ENCODE peak calls at places on chromosomes 1 and 21, in nine cellular contexts. One of them, this sample, is unnamed.

GRCh38 chr1:26459573-26460031 is 12.6 kb upstream of the HMGN2 start:
- DNase-seq in OCI-M1: no peak
- DNase-seq in fibroblast of the conjunctiva: no peak
- DNase-seq in stimulated activated CD4-positive, alpha-beta T cell treated with anti-CD3 and anti-CD28 coated beads, Interleukin-2, amount 100 ng/mL, for 48 hours: no peak
- DNase-seq in RWPE1: no peak
- DNase-seq in ecto neural progenitor cell: no peak
- DNase-seq in stomach: no peak
- DNase-seq in cardiac muscle cell: no peak
- DNase-seq in neural crest cell: no peak
- DNase-seq in this sample: no peak

GRCh38 chr1:97816927-97817326 is 103.9 kb downstream of the DPYD start:
- DNase-seq in RWPE1: no peak
- DNase-seq in stimulated activated CD4-positive, alpha-beta T cell treated with anti-CD3 and anti-CD28 coated beads, Interleukin-2, amount 100 ng/mL, for 48 hours: no peak
- DNase-seq in fibroblast of the conjunctiva: no peak
- DNase-seq in neural crest cell: no peak
- DNase-seq in cardiac muscle cell: no peak
- DNase-seq in OCI-M1: no peak
- DNase-seq in ecto neural progenitor cell: no peak
- DNase-seq in stomach: no peak
- DNase-seq in this sample: no peak

GRCh38 chr1:115746021-115746690 is 22.4 kb downstream of the CASQ2 start:
- DNase-seq in ecto neural progenitor cell: no peak
- DNase-seq in RWPE1: no peak
- DNase-seq in fibroblast of the conjunctiva: no peak
- DNase-seq in neural crest cell: no peak
- DNase-seq in OCI-M1: no peak
- DNase-seq in stomach: no peak
- DNase-seq in cardiac muscle cell: no peak
- DNase-seq in stimulated activated CD4-positive, alpha-beta T cell treated with anti-CD3 and anti-CD28 coated beads, Interleukin-2, amount 100 ng/mL, for 48 hours: no peak
- DNase-seq in this sample: no peak

GRCh38 chr1:111334169-111334568 is 43.5 kb downstream of the CHIA start:
- DNase-seq in cardiac muscle cell: peak; percentile 68
- DNase-seq in RWPE1: peak; percentile 49
- DNase-seq in fibroblast of the conjunctiva: peak; percentile 8
- DNase-seq in ecto neural progenitor cell: no peak
- DNase-seq in stimulated activated CD4-positive, alpha-beta T cell treated with anti-CD3 and anti-CD28 coated beads, Interleukin-2, amount 100 ng/mL, for 48 hours: peak; percentile 16
- DNase-seq in stomach: peak; percentile 53
- DNase-seq in OCI-M1: peak; percentile 38
- DNase-seq in neural crest cell: no peak
- DNase-seq in this sample: no peak

GRCh38 chr1:107683198-107683657 is 281.8 kb downstream of the VAV3 start:
- DNase-seq in cardiac muscle cell: no peak
- DNase-seq in neural crest cell: no peak
- DNase-seq in stomach: no peak
- DNase-seq in stimulated activated CD4-positive, alpha-beta T cell treated with anti-CD3 and anti-CD28 coated beads, Interleukin-2, amount 100 ng/mL, for 48 hours: no peak
- DNase-seq in OCI-M1: no peak
- DNase-seq in fibroblast of the conjunctiva: no peak
- DNase-seq in RWPE1: peak; percentile 27
- DNase-seq in ecto neural progenitor cell: no peak
- DNase-seq in this sample: no peak

GRCh38 chr1:76086109-76086508 is 11.6 kb downstream of the ST6GALNAC3 start:
- DNase-seq in stomach: no peak
- DNase-seq in OCI-M1: no peak
- DNase-seq in neural crest cell: no peak
- DNase-seq in cardiac muscle cell: no peak
- DNase-seq in ecto neural progenitor cell: no peak
- DNase-seq in RWPE1: no peak
- DNase-seq in stimulated activated CD4-positive, alpha-beta T cell treated with anti-CD3 and anti-CD28 coated beads, Interleukin-2, amount 100 ng/mL, for 48 hours: no peak
- DNase-seq in fibroblast of the conjunctiva: no peak
- DNase-seq in this sample: no peak

GRCh38 chr1:206566976-206567375 is 45.3 kb downstream of the EIF2D start:
- DNase-seq in stimulated activated CD4-positive, alpha-beta T cell treated with anti-CD3 and anti-CD28 coated beads, Interleukin-2, amount 100 ng/mL, for 48 hours: no peak
- DNase-seq in neural crest cell: no peak
- DNase-seq in RWPE1: no peak
- DNase-seq in cardiac muscle cell: no peak
- DNase-seq in ecto neural progenitor cell: no peak
- DNase-seq in OCI-M1: no peak
- DNase-seq in stomach: no peak
- DNase-seq in fibroblast of the conjunctiva: no peak
- DNase-seq in this sample: no peak

GRCh38 chr1:214362188-214362882 is 81.4 kb downstream of the SMYD2 start:
- DNase-seq in neural crest cell: no peak
- DNase-seq in cardiac muscle cell: peak; percentile 89
- DNase-seq in RWPE1: no peak
- DNase-seq in stimulated activated CD4-positive, alpha-beta T cell treated with anti-CD3 and anti-CD28 coated beads, Interleukin-2, amount 100 ng/mL, for 48 hours: no peak
- DNase-seq in OCI-M1: peak; percentile 80
- DNase-seq in ecto neural progenitor cell: no peak
- DNase-seq in fibroblast of the conjunctiva: no peak
- DNase-seq in stomach: no peak
- DNase-seq in this sample: no peak

GRCh38 chr1:178870944-178871343 is at the start of gene ANGPTL1:
- DNase-seq in ecto neural progenitor cell: peak; percentile 42
- DNase-seq in stimulated activated CD4-positive, alpha-beta T cell treated with anti-CD3 and anti-CD28 coated beads, Interleukin-2, amount 100 ng/mL, for 48 hours: no peak
- DNase-seq in cardiac muscle cell: peak; percentile 63
- DNase-seq in RWPE1: no peak
- DNase-seq in neural crest cell: peak; percentile 18
- DNase-seq in fibroblast of the conjunctiva: peak; percentile 14
- DNase-seq in stomach: no peak
- DNase-seq in OCI-M1: peak; percentile 57
- DNase-seq in this sample: no peak

GRCh38 chr1:212498243-212498642 is 65.5 kb downstream of the NENF start:
- DNase-seq in cardiac muscle cell: peak; percentile 93
- DNase-seq in stimulated activated CD4-positive, alpha-beta T cell treated with anti-CD3 and anti-CD28 coated beads, Interleukin-2, amount 100 ng/mL, for 48 hours: no peak
- DNase-seq in stomach: no peak
- DNase-seq in OCI-M1: peak; percentile 38
- DNase-seq in ecto neural progenitor cell: no peak
- DNase-seq in neural crest cell: no peak
- DNase-seq in RWPE1: peak; percentile 83
- DNase-seq in fibroblast of the conjunctiva: peak; percentile 23
- DNase-seq in this sample: no peak

GRCh38 chr1:99764909-99765308 is 1.5 kb downstream of the FRRS1 start:
- DNase-seq in RWPE1: no peak
- DNase-seq in fibroblast of the conjunctiva: no peak
- DNase-seq in stimulated activated CD4-positive, alpha-beta T cell treated with anti-CD3 and anti-CD28 coated beads, Interleukin-2, amount 100 ng/mL, for 48 hours: no peak
- DNase-seq in neural crest cell: no peak
- DNase-seq in cardiac muscle cell: no peak
- DNase-seq in ecto neural progenitor cell: no peak
- DNase-seq in OCI-M1: no peak
- DNase-seq in stomach: no peak
- DNase-seq in this sample: no peak

GRCh38 chr1:202162049-202162417 is 1.6 kb upstream of the PTPN7 start:
- DNase-seq in fibroblast of the conjunctiva: no peak
- DNase-seq in ecto neural progenitor cell: no peak
- DNase-seq in OCI-M1: peak; percentile 68
- DNase-seq in stimulated activated CD4-positive, alpha-beta T cell treated with anti-CD3 and anti-CD28 coated beads, Interleukin-2, amount 100 ng/mL, for 48 hours: no peak
- DNase-seq in RWPE1: no peak
- DNase-seq in neural crest cell: no peak
- DNase-seq in cardiac muscle cell: no peak
- DNase-seq in stomach: no peak
- DNase-seq in this sample: no peak

GRCh38 chr21:33027401-33028185 is 1.9 kb downstream of the OLIG2 start:
- DNase-seq in neural crest cell: no peak
- DNase-seq in RWPE1: no peak
- DNase-seq in stomach: no peak
- DNase-seq in OCI-M1: no peak
- DNase-seq in cardiac muscle cell: no peak
- DNase-seq in fibroblast of the conjunctiva: no peak
- DNase-seq in stimulated activated CD4-positive, alpha-beta T cell treated with anti-CD3 and anti-CD28 coated beads, Interleukin-2, amount 100 ng/mL, for 48 hours: no peak
- DNase-seq in ecto neural progenitor cell: no peak
- DNase-seq in this sample: no peak

GRCh38 chr1:66302810-66303209 is 231.1 kb upstream of the SGIP1 start:
- DNase-seq in fibroblast of the conjunctiva: no peak
- DNase-seq in cardiac muscle cell: no peak
- DNase-seq in ecto neural progenitor cell: no peak
- DNase-seq in RWPE1: no peak
- DNase-seq in neural crest cell: no peak
- DNase-seq in stomach: no peak
- DNase-seq in stimulated activated CD4-positive, alpha-beta T cell treated with anti-CD3 and anti-CD28 coated beads, Interleukin-2, amount 100 ng/mL, for 48 hours: no peak
- DNase-seq in OCI-M1: peak; percentile 52
- DNase-seq in this sample: no peak

GRCh38 chr1:2974701-2975301 is 46.5 kb upstream of the ACTRT2 start:
- DNase-seq in ecto neural progenitor cell: no peak
- DNase-seq in stimulated activated CD4-positive, alpha-beta T cell treated with anti-CD3 and anti-CD28 coated beads, Interleukin-2, amount 100 ng/mL, for 48 hours: no peak
- DNase-seq in cardiac muscle cell: no peak
- DNase-seq in stomach: peak; percentile 22
- DNase-seq in neural crest cell: no peak
- DNase-seq in OCI-M1: no peak
- DNase-seq in RWPE1: no peak
- DNase-seq in fibroblast of the conjunctiva: no peak
- DNase-seq in this sample: no peak

GRCh38 chr21:26800455-26801454 is 44.5 kb downstream of the ADAMTS1 start:
- DNase-seq in fibroblast of the conjunctiva: peak; percentile 61
- DNase-seq in stimulated activated CD4-positive, alpha-beta T cell treated with anti-CD3 and anti-CD28 coated beads, Interleukin-2, amount 100 ng/mL, for 48 hours: no peak
- DNase-seq in RWPE1: no peak
- DNase-seq in neural crest cell: no peak
- DNase-seq in stomach: no peak
- DNase-seq in cardiac muscle cell: peak; percentile 74
- DNase-seq in OCI-M1: no peak
- DNase-seq in ecto neural progenitor cell: no peak
- DNase-seq in this sample: no peak

GRCh38 chr1:192903142-192903541 is 94.3 kb downstream of the RGS2 start:
- DNase-seq in neural crest cell: no peak
- DNase-seq in OCI-M1: no peak
- DNase-seq in ecto neural progenitor cell: no peak
- DNase-seq in stomach: no peak
- DNase-seq in fibroblast of the conjunctiva: no peak
- DNase-seq in RWPE1: no peak
- DNase-seq in cardiac muscle cell: no peak
- DNase-seq in stimulated activated CD4-positive, alpha-beta T cell treated with anti-CD3 and anti-CD28 coated beads, Interleukin-2, amount 100 ng/mL, for 48 hours: no peak
- DNase-seq in this sample: no peak

GRCh38 chr1:156284112-156284511 is at the start of gene TMEM79:
- DNase-seq in ecto neural progenitor cell: no peak
- DNase-seq in stimulated activated CD4-positive, alpha-beta T cell treated with anti-CD3 and anti-CD28 coated beads, Interleukin-2, amount 100 ng/mL, for 48 hours: no peak
- DNase-seq in OCI-M1: no peak
- DNase-seq in fibroblast of the conjunctiva: no peak
- DNase-seq in neural crest cell: no peak
- DNase-seq in RWPE1: peak; percentile 64
- DNase-seq in cardiac muscle cell: no peak
- DNase-seq in stomach: no peak
- DNase-seq in this sample: no peak

GRCh38 chr21:31041295-31042079 is 3.2 kb upstream of the KRTAP19-8 start:
- DNase-seq in fibroblast of the conjunctiva: no peak
- DNase-seq in stimulated activated CD4-positive, alpha-beta T cell treated with anti-CD3 and anti-CD28 coated beads, Interleukin-2, amount 100 ng/mL, for 48 hours: no peak
- DNase-seq in stomach: no peak
- DNase-seq in RWPE1: no peak
- DNase-seq in ecto neural progenitor cell: no peak
- DNase-seq in neural crest cell: no peak
- DNase-seq in cardiac muscle cell: no peak
- DNase-seq in OCI-M1: no peak
- DNase-seq in this sample: no peak

GRCh38 chr1:8879348-8880067 is 1.0 kb upstream of the ENO1 start:
- DNase-seq in RWPE1: no peak
- DNase-seq in fibroblast of the conjunctiva: no peak
- DNase-seq in OCI-M1: peak; percentile 88
- DNase-seq in stomach: no peak
- DNase-seq in ecto neural progenitor cell: no peak
- DNase-seq in cardiac muscle cell: no peak
- DNase-seq in neural crest cell: no peak
- DNase-seq in stimulated activated CD4-positive, alpha-beta T cell treated with anti-CD3 and anti-CD28 coated beads, Interleukin-2, amount 100 ng/mL, for 48 hours: no peak
- DNase-seq in this sample: no peak

GRCh38 chr1:42732126-42732680 is 7.8 kb downstream of the CLDN19 start:
- DNase-seq in stomach: no peak
- DNase-seq in OCI-M1: no peak
- DNase-seq in fibroblast of the conjunctiva: no peak
- DNase-seq in cardiac muscle cell: peak; percentile 34
- DNase-seq in stimulated activated CD4-positive, alpha-beta T cell treated with anti-CD3 and anti-CD28 coated beads, Interleukin-2, amount 100 ng/mL, for 48 hours: no peak
- DNase-seq in RWPE1: no peak
- DNase-seq in ecto neural progenitor cell: no peak
- DNase-seq in neural crest cell: no peak
- DNase-seq in this sample: no peak

GRCh38 chr1:29468501-29468900 is 232.2 kb downstream of the PTPRU start:
- DNase-seq in OCI-M1: no peak
- DNase-seq in fibroblast of the conjunctiva: no peak
- DNase-seq in ecto neural progenitor cell: no peak
- DNase-seq in stimulated activated CD4-positive, alpha-beta T cell treated with anti-CD3 and anti-CD28 coated beads, Interleukin-2, amount 100 ng/mL, for 48 hours: no peak
- DNase-seq in RWPE1: no peak
- DNase-seq in neural crest cell: no peak
- DNase-seq in cardiac muscle cell: no peak
- DNase-seq in stomach: no peak
- DNase-seq in this sample: no peak

GRCh38 chr1:176609556-176610408 is 146.8 kb downstream of the PAPPA2 start:
- DNase-seq in RWPE1: no peak
- DNase-seq in OCI-M1: no peak
- DNase-seq in ecto neural progenitor cell: no peak
- DNase-seq in stimulated activated CD4-positive, alpha-beta T cell treated with anti-CD3 and anti-CD28 coated beads, Interleukin-2, amount 100 ng/mL, for 48 hours: no peak
- DNase-seq in neural crest cell: no peak
- DNase-seq in stomach: no peak
- DNase-seq in fibroblast of the conjunctiva: no peak
- DNase-seq in cardiac muscle cell: no peak
- DNase-seq in this sample: no peak

GRCh38 chr1:181258971-181259745 is 170.7 kb downstream of the IER5 start:
- DNase-seq in RWPE1: no peak
- DNase-seq in fibroblast of the conjunctiva: no peak
- DNase-seq in OCI-M1: no peak
- DNase-seq in stomach: no peak
- DNase-seq in ecto neural progenitor cell: no peak
- DNase-seq in cardiac muscle cell: no peak
- DNase-seq in stimulated activated CD4-positive, alpha-beta T cell treated with anti-CD3 and anti-CD28 coated beads, Interleukin-2, amount 100 ng/mL, for 48 hours: no peak
- DNase-seq in neural crest cell: no peak
- DNase-seq in this sample: no peak

GRCh38 chr1:206784471-206784903 is 12.2 kb upstream of the IL10 start:
- DNase-seq in cardiac muscle cell: no peak
- DNase-seq in ecto neural progenitor cell: no peak
- DNase-seq in stimulated activated CD4-positive, alpha-beta T cell treated with anti-CD3 and anti-CD28 coated beads, Interleukin-2, amount 100 ng/mL, for 48 hours: peak; percentile 82
- DNase-seq in RWPE1: no peak
- DNase-seq in fibroblast of the conjunctiva: no peak
- DNase-seq in OCI-M1: no peak
- DNase-seq in stomach: peak; percentile 41
- DNase-seq in neural crest cell: no peak
- DNase-seq in this sample: peak; percentile 67

GRCh38 chr1:165686121-165686970 is 12.0 kb downstream of the ALDH9A1 start:
- DNase-seq in cardiac muscle cell: no peak
- DNase-seq in stomach: no peak
- DNase-seq in fibroblast of the conjunctiva: no peak
- DNase-seq in neural crest cell: no peak
- DNase-seq in stimulated activated CD4-positive, alpha-beta T cell treated with anti-CD3 and anti-CD28 coated beads, Interleukin-2, amount 100 ng/mL, for 48 hours: no peak
- DNase-seq in RWPE1: no peak
- DNase-seq in ecto neural progenitor cell: no peak
- DNase-seq in OCI-M1: peak; percentile 81
- DNase-seq in this sample: no peak

GRCh38 chr1:230176871-230177411 is 109.9 kb downstream of the GALNT2 start:
- DNase-seq in OCI-M1: peak; percentile 88
- DNase-seq in stimulated activated CD4-positive, alpha-beta T cell treated with anti-CD3 and anti-CD28 coated beads, Interleukin-2, amount 100 ng/mL, for 48 hours: no peak
- DNase-seq in ecto neural progenitor cell: peak; percentile 72
- DNase-seq in neural crest cell: no peak
- DNase-seq in stomach: no peak
- DNase-seq in RWPE1: no peak
- DNase-seq in fibroblast of the conjunctiva: no peak
- DNase-seq in cardiac muscle cell: peak; percentile 88
- DNase-seq in this sample: no peak

GRCh38 chr1:227317541-227318002 is 720 bp downstream of the CDC42BPA start:
- DNase-seq in stomach: no peak
- DNase-seq in ecto neural progenitor cell: peak; percentile 78
- DNase-seq in stimulated activated CD4-positive, alpha-beta T cell treated with anti-CD3 and anti-CD28 coated beads, Interleukin-2, amount 100 ng/mL, for 48 hours: no peak
- DNase-seq in fibroblast of the conjunctiva: peak; percentile 57
- DNase-seq in cardiac muscle cell: peak; percentile 76
- DNase-seq in neural crest cell: peak; percentile 64
- DNase-seq in OCI-M1: peak; percentile 80
- DNase-seq in RWPE1: peak; percentile 71
- DNase-seq in this sample: no peak

GRCh38 chr1:99557556-99558256 is 88.2 kb upstream of the PALMD start:
- DNase-seq in ecto neural progenitor cell: no peak
- DNase-seq in stimulated activated CD4-positive, alpha-beta T cell treated with anti-CD3 and anti-CD28 coated beads, Interleukin-2, amount 100 ng/mL, for 48 hours: no peak
- DNase-seq in stomach: no peak
- DNase-seq in fibroblast of the conjunctiva: peak; percentile 35
- DNase-seq in OCI-M1: peak; percentile 12
- DNase-seq in cardiac muscle cell: peak; percentile 73
- DNase-seq in neural crest cell: no peak
- DNase-seq in RWPE1: peak; percentile 51
- DNase-seq in this sample: no peak

GRCh38 chr1:151508721-151509292 is 2.4 kb upstream of the CGN start:
- DNase-seq in stomach: peak; percentile 58
- DNase-seq in fibroblast of the conjunctiva: no peak
- DNase-seq in stimulated activated CD4-positive, alpha-beta T cell treated with anti-CD3 and anti-CD28 coated beads, Interleukin-2, amount 100 ng/mL, for 48 hours: no peak
- DNase-seq in OCI-M1: no peak
- DNase-seq in ecto neural progenitor cell: no peak
- DNase-seq in RWPE1: no peak
- DNase-seq in cardiac muscle cell: no peak
- DNase-seq in neural crest cell: no peak
- DNase-seq in this sample: no peak

GRCh38 chr1:80056179-80056578 is 1049.6 kb upstream of the ADGRL4 start:
- DNase-seq in neural crest cell: no peak
- DNase-seq in OCI-M1: no peak
- DNase-seq in fibroblast of the conjunctiva: no peak
- DNase-seq in cardiac muscle cell: no peak
- DNase-seq in RWPE1: peak; percentile 13
- DNase-seq in stimulated activated CD4-positive, alpha-beta T cell treated with anti-CD3 and anti-CD28 coated beads, Interleukin-2, amount 100 ng/mL, for 48 hours: no peak
- DNase-seq in stomach: no peak
- DNase-seq in ecto neural progenitor cell: no peak
- DNase-seq in this sample: no peak

This sample was measured in GM18507.